ENCODE peak calls at places on chromosomes 4 and X, in seven cellular contexts. Y is fibroblast of lung, R is A549, D is ovary, C is Peyer's patch, H is left lung, P is HepG2. L is an unnamed sample.

GRCh38 chrX:149950681-149951080 is 12.4 kb upstream of the EOLA2 start:
- DNase-seq in Y (peak; percentile 39), R (peak; percentile 55), D (no peak), C (no peak), H (no peak), P (peak; percentile 16), L (no peak)

GRCh38 chr4:7042697-7043464 is at the start of gene TADA2B:
- DNase-seq in Y (peak; percentile 97), R (peak; percentile 95), D (peak; percentile 97), C (peak; percentile 94), H (peak; percentile 99), P (peak; percentile 93), L (peak; percentile 99)

GRCh38 chr4:118586357-118586790 is 98.8 kb upstream of the METTL14 start:
- DNase-seq in Y (no peak), R (no peak), D (peak; percentile 79), C (no peak), H (peak; percentile 18), P (no peak), L (no peak)

GRCh38 chr4:120977435-120977997 is 55.0 kb upstream of the PRDM5 start:
- DNase-seq in Y (peak; percentile 53), R (peak; percentile 53), D (no peak), C (no peak), H (no peak), P (peak; percentile 10), L (no peak)

GRCh38 chrX:47091149-47091775 is 13.0 kb downstream of the RGN start:
- DNase-seq in Y (peak; percentile 42), R (no peak), D (no peak), C (no peak), H (no peak), P (no peak), L (no peak)

GRCh38 chr4:63757919-63758318 is 651.3 kb downstream of the TECRL start:
- DNase-seq in Y (no peak), R (no peak), D (no peak), C (no peak), H (no peak), P (no peak), L (no peak)

GRCh38 chr4:8153441-8153840 is 5.2 kb downstream of the ABLIM2 start:
- DNase-seq in Y (no peak), R (no peak), D (no peak), C (no peak), H (peak; percentile 30), P (no peak), L (no peak)

GRCh38 chr4:153788419-153789276 is at the start of gene SFRP2:
- DNase-seq in Y (no peak), R (no peak), D (no peak), C (no peak), H (peak; percentile 80), P (no peak), L (no peak)

GRCh38 chr4:89914609-89915008 is 20.0 kb downstream of the MMRN1 start:
- DNase-seq in Y (no peak), R (no peak), D (no peak), C (no peak), H (no peak), P (no peak), L (no peak)

GRCh38 chr4:140049024-140049923 is 104.7 kb downstream of the MAML3 start:
- DNase-seq in Y (peak; percentile 70), R (peak; percentile 91), D (peak; percentile 68), C (peak; percentile 30), H (no peak), P (peak; percentile 2), L (peak; percentile 24)

GRCh38 chrX:130347336-130347735 is 7.6 kb downstream of the SLC25A14 start:
- DNase-seq in Y (peak; percentile 58), R (no peak), D (no peak), C (no peak), H (no peak), P (no peak), L (no peak)

GRCh38 chrX:66163849-66164401 is at the start of gene HEPH:
- DNase-seq in Y (peak; percentile 52), R (no peak), D (no peak), C (no peak), H (no peak), P (no peak), L (no peak)

GRCh38 chr4:152363086-152363485 is 172.8 kb downstream of the FBXW7 start:
- DNase-seq in Y (peak; percentile 32), R (no peak), D (no peak), C (no peak), H (no peak), P (no peak), L (no peak)

GRCh38 chrX:8849945-8850344 is 48.8 kb upstream of the FAM9A start:
- DNase-seq in Y (no peak), R (peak; percentile 19), D (no peak), C (no peak), H (no peak), P (no peak), L (no peak)

GRCh38 chr4:31185014-31185585 is 464.9 kb downstream of the PCDH7 start:
- DNase-seq in Y (no peak), R (no peak), D (no peak), C (no peak), H (peak; percentile 76), P (no peak), L (no peak)

GRCh38 chr4:1246901-1247810 is 1.8 kb downstream of the CTBP1 start:
- DNase-seq in Y (no peak), R (no peak), D (peak; percentile 44), C (no peak), H (peak; percentile 79), P (no peak), L (peak; percentile 21)

GRCh38 chr4:100109921-100110320 is 80.3 kb downstream of the DDIT4L start:
- DNase-seq in Y (no peak), R (no peak), D (no peak), C (no peak), H (no peak), P (no peak), L (no peak)

GRCh38 chrX:68699960-68700746 is 52.7 kb downstream of the STARD8 start:
- DNase-seq in Y (peak; percentile 61), R (no peak), D (no peak), C (no peak), H (no peak), P (no peak), L (peak; percentile 24)

DNA sequence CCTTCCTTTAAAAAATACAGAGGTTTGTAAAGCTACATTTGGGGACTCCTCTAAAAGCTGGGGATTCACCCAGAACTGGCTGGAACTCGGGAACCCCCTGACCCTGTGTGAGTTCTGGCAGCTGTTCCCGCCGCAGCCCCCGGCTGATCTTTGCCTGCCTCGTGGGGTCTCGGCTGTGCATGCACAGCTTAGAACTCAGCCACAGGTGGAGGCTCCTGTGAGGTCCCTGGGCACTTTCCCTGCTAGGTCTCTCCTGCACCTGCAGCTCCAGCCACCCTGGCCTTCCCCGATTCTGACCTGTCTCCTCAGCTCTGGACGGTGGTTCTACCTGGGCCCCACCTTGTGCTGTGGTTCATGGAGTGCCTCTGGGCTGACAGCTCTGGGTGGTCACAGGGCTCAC is 48.6 kb upstream of the HGFAC start:
- DNase-seq in Y (no peak), R (no peak), D (no peak), C (no peak), H (no peak), P (no peak), L (no peak)
- H3K4me1 ChIP-seq in Y (no peaks in the 10 kb centered on the region), R (no peaks in the 10 kb centered on the region), D (peaks cover 3% of the 10 kb centered on the region), C (peaks cover 4% of the 10 kb centered on the region), H (no peaks in the 10 kb centered on the region), P (peaks cover 1% of the 10 kb centered on the region), L (peaks cover 8% of the 10 kb centered on the region)

GRCh38 chrX:77785746-77786548 is at the start of gene ATRX:
- DNase-seq in Y (peak; percentile 78), R (peak; percentile 87), D (peak; percentile 72), C (peak; percentile 66), H (peak; percentile 83), P (peak; percentile 82), L (peak; percentile 63)

GRCh38 chrX:77785400-77785745 is 643 bp downstream of the ATRX start:
- DNase-seq in Y (peak; percentile 16), R (peak; percentile 40), D (peak; percentile 35), C (no peak), H (no peak), P (no peak), L (no peak)

GRCh38 chrX:77793950-77794349 is 7.9 kb upstream of the ATRX start:
- DNase-seq in Y (no peak), R (no peak), D (no peak), C (no peak), H (no peak), P (no peak), L (no peak)

DNA sequence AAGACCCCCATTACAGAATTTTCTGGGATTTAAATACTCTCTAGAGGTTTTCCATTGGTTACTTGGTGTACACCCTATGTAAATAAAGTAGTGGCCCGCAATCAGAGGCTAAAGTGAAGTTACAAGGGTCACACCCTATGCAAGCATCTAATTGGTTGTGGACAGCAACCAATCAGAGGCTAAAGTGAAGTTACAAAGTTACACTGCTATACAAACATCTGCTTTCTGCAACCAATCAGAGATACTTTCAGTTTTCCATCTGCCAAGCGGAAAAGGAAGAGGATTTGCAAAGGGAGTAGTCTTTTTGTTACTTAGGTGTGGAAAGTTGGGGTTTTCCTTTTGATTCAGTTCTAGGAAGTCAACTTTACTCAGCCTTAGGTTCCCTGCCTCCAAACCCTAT is 2.0 kb upstream of the ATRX start:
- DNase-seq in Y (no peak), R (peak; percentile 88), D (no peak), C (no peak), H (no peak), P (peak; percentile 86), L (no peak)
- H3K4me3 ChIP-seq in Y (no peak overlapping the region), R (peak overlapping the region; percentile 46), D (peak overlapping the region; percentile 16), C (peak overlapping the region; percentile 25), H (peak overlapping the region; percentile 24), P (peak overlapping the region; percentile 84), L (peak overlapping the region; percentile 42)

GRCh38 chr4:17166954-17167353 is 268.5 kb upstream of the LDB2 start:
- DNase-seq in Y (peak; percentile 55), R (no peak), D (no peak), C (no peak), H (no peak), P (no peak), L (peak; percentile 72)

GRCh38 chr4:17164656-17165055 is 266.2 kb upstream of the LDB2 start:
- DNase-seq in Y (no peak), R (no peak), D (no peak), C (no peak), H (no peak), P (no peak), L (no peak)

GRCh38 chr4:17169699-17170098 is 271.3 kb upstream of the LDB2 start:
- DNase-seq in Y (no peak), R (no peak), D (no peak), C (no peak), H (no peak), P (no peak), L (no peak)

GRCh38 chr4:17165256-17165655 is 266.8 kb upstream of the LDB2 start:
- DNase-seq in Y (peak; percentile 35), R (no peak), D (no peak), C (no peak), H (no peak), P (no peak), L (no peak)

DNA sequence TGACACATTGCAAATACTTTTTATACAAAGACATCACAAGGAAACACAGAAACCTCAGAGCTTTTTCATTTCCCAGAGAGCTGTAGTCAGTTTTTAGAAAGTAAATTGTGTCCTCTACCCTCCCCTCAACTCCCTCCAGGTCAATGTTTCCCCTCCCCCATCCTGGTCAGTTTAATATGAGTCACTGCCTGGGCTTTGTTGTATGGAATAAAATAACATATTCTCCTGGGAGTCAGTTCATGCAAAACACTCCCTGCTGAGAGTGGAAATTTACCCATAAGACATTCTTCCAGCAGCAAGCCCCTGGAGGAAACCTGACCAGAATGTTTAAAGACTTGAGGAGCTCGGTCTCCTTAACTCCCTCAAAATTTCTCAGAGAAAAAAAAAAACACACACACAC is 270.1 kb upstream of the LDB2 start:
- DNase-seq in Y (peak; percentile 87), R (no peak), D (no peak), C (no peak), H (no peak), P (no peak), L (no peak)
- H3K4me1 ChIP-seq in Y (peaks cover 4% of the 10 kb centered on the region), R (no peaks in the 10 kb centered on the region), D (peaks cover 5% of the 10 kb centered on the region), C (no peaks in the 10 kb centered on the region), H (no peaks in the 10 kb centered on the region), P (no peaks in the 10 kb centered on the region), L (no peaks in the 10 kb centered on the region)

GRCh38 chrX:107826286-107827136 is 845 bp downstream of the MID2 start:
- DNase-seq in Y (peak; percentile 52), R (peak; percentile 56), D (peak; percentile 41), C (peak; percentile 22), H (peak; percentile 77), P (no peak), L (peak; percentile 63)
- H3K4me3 ChIP-seq in Y (peak overlapping the region; percentile 31), R (peak overlapping the region; percentile 61), D (peak overlapping the region; percentile 46), C (peak overlapping the region; percentile 64), H (peak overlapping the region; percentile 45), P (peak overlapping the region; percentile 48), L (peak overlapping the region; percentile 66)